ENCODE peak calls at places on chromosomes 16 and 17, in six cellular contexts. W is HCEC 1CT, Z is neural crest cell, U is lower leg skin, E is brain microvascular endothelial cell, V is NT2/D1. H is an unnamed sample.

GRCh38 chr17:77120866-77121265 is 19.9 kb upstream of the SEC14L1 start:
- DNase-seq in U (no peak), Z (no peak), E (no peak), W (no peak), V (no peak), H (no peak)

GRCh38 chr16:17515421-17516210 is 44.9 kb upstream of the XYLT1 start:
- DNase-seq in Z (no peak), W (peak; percentile 80), V (no peak), U (no peak), E (no peak), H (no peak)

GRCh38 chr16:54490089-54490488 is 203.5 kb upstream of the IRX3 start:
- DNase-seq in Z (no peak), V (no peak), E (no peak), W (no peak), U (no peak), H (no peak)

GRCh38 chr17:38674013-38674748 is 576 bp downstream of the EPOP start:
- DNase-seq in V (no peak), U (no peak), E (no peak), W (no peak), Z (no peak), H (no peak)

GRCh38 chr17:2798679-2799078 is 2.4 kb downstream of the RAP1GAP2 start:
- DNase-seq in U (no peak), V (no peak), Z (no peak), E (no peak), W (no peak), H (no peak)

GRCh38 chr16:15529673-15530072 is 95.3 kb downstream of the BMERB1 start:
- DNase-seq in V (no peak), E (no peak), Z (no peak), W (no peak), U (no peak), H (no peak)

GRCh38 chr17:8503807-8504206 is 68.1 kb downstream of the NDEL1 start:
- DNase-seq in V (no peak), U (no peak), Z (no peak), W (no peak), E (no peak), H (no peak)

GRCh38 chr17:66951605-66951953 is 12.9 kb upstream of the CACNG4 start:
- DNase-seq in U (no peak), W (no peak), Z (no peak), V (no peak), E (no peak), H (no peak)

GRCh38 chr17:34639706-34640425 is 60.5 kb downstream of the TMEM132E start:
- DNase-seq in U (no peak), E (no peak), W (no peak), V (no peak), Z (no peak), H (no peak)

GRCh38 chr16:19003935-19004334 is 20.2 kb downstream of the TMC7 start:
- DNase-seq in Z (no peak), U (no peak), V (no peak), E (no peak), W (no peak), H (no peak)

GRCh38 chr16:79001156-79001997 is 599.2 kb downstream of the MAF start:
- DNase-seq in U (no peak), E (no peak), V (peak; percentile 56), Z (no peak), W (no peak), H (no peak)

GRCh38 chr17:50872710-50873424 is 6.7 kb upstream of the TOB1 start:
- DNase-seq in E (no peak), U (peak; percentile 59), V (no peak), W (peak; percentile 24), Z (no peak), H (no peak)

GRCh38 chr16:22887445-22887844 is 73.5 kb downstream of the HS3ST2 start:
- DNase-seq in W (no peak), V (no peak), Z (no peak), U (no peak), E (no peak), H (peak; percentile 47)

GRCh38 chr17:69335018-69335417 is 8.1 kb upstream of the ABCA5 start:
- DNase-seq in E (no peak), V (no peak), U (no peak), W (peak; percentile 54), Z (no peak), H (no peak)

GRCh38 chr16:83952587-83952939 is 477 bp upstream of the OSGIN1 start:
- DNase-seq in W (peak; percentile 53), U (peak; percentile 21), E (no peak), V (no peak), Z (no peak), H (no peak)

H was measured in right atrium auricular region.